ENCODE peak calls at places on chromosomes 6 and 20, in seven cellular contexts. G is T-helper 17 cell, I is heart right ventricle, P is A549, L is Panc1, J is IMR-90, T is tibial artery. C is an unnamed sample.

GRCh38 chr6:2448826-2449571 is 203.6 kb upstream of the GMDS start:
- DNase-seq in L (peak; percentile 50), G (no peak), T (no peak), P (peak; percentile 48), I (no peak), J (peak; percentile 89), C (no peak)

GRCh38 chr6:119132211-119133004 is 53.9 kb upstream of the FAM184A start:
- DNase-seq in J (no peak), P (no peak), G (no peak), I (no peak), L (no peak), T (no peak), C (no peak)

GRCh38 chr20:25285856-25286798 is 38.2 kb downstream of the PYGB start:
- DNase-seq in I (no peak), P (no peak), J (no peak), T (peak; percentile 60), L (no peak), G (no peak), C (no peak)

GRCh38 chr6:48027704-48028435 is 83.1 kb downstream of the PTCHD4 start:
- DNase-seq in L (no peak), P (no peak), G (no peak), I (no peak), J (no peak), T (no peak), C (no peak)

GRCh38 chr6:130978660-130979396 is 84.2 kb downstream of the EPB41L2 start:
- DNase-seq in T (no peak), J (no peak), L (no peak), G (no peak), I (no peak), P (no peak), C (no peak)

GRCh38 chr20:58130574-58130973 is 97.9 kb downstream of the ANKRD60 start:
- DNase-seq in G (no peak), I (no peak), J (no peak), T (peak; percentile 44), L (no peak), P (no peak), C (no peak)

GRCh38 chr6:110720066-110720465 is 95.2 kb downstream of the CDK19 start:
- DNase-seq in L (no peak), P (no peak), J (no peak), G (no peak), T (no peak), I (no peak), C (no peak)

GRCh38 chr6:144582939-144583613 is 297.9 kb downstream of the UTRN start:
- DNase-seq in J (peak; percentile 30), P (no peak), L (no peak), G (peak; percentile 7), I (peak; percentile 44), T (no peak), C (peak; percentile 75)

GRCh38 chr6:47733879-47734558 is 35.6 kb downstream of the ADGRF4 start:
- DNase-seq in T (no peak), J (peak; percentile 4), G (no peak), L (no peak), P (no peak), I (no peak), C (no peak)

GRCh38 chr20:14700641-14700965 is 363.2 kb upstream of the FLRT3 start:
- DNase-seq in G (no peak), L (no peak), I (no peak), J (no peak), T (no peak), P (no peak), C (no peak)

GRCh38 chr6:7047966-7048365 is 59.8 kb upstream of the RREB1 start:
- DNase-seq in G (no peak), I (no peak), L (no peak), T (no peak), J (peak; percentile 41), P (no peak), C (no peak)

GRCh38 chr6:139109558-139109957 is 25.3 kb upstream of the HECA start:
- DNase-seq in T (no peak), J (peak; percentile 12), L (peak; percentile 15), P (no peak), I (peak; percentile 18), G (no peak), C (peak; percentile 30)

DNA sequence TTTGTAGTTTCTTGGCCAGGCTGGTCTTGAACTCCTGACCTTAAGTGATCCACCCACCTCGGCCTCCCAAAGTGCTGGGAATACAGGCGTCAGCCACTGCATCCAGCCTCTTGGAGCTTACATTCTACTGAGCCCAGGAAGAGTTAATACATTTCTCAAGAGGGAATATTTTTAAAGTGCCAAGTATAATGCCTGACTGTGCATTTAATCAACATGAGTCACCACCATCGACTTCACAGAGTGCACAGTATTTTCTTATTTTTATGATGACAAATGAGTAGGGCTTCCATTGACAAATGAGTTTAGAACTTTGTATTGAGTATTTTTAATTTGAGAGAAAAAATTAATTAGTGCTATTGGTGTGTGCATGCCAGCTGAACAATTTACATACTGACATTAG is 72.2 kb downstream of the SASH1 start:
- DNase-seq in G (no peak), J (peak; percentile 68), L (no peak), P (no peak), T (no peak), I (no peak), C (no peak)
- H3K9me3 ChIP-seq in G (no peaks in the 10 kb centered on the region), J (no peaks in the 10 kb centered on the region), L (no peaks in the 10 kb centered on the region), P (no peaks in the 10 kb centered on the region), T (no peaks in the 10 kb centered on the region), I (no peaks in the 10 kb centered on the region), C (no peaks in the 10 kb centered on the region)

GRCh38 chr20:56018194-56018593 is 12.9 kb upstream of the CBLN4 start:
- DNase-seq in L (no peak), G (no peak), T (no peak), P (no peak), J (no peak), I (no peak), C (no peak)

GRCh38 chr20:56017560-56017959 is 12.2 kb upstream of the CBLN4 start:
- DNase-seq in L (no peak), P (no peak), I (no peak), J (no peak), T (no peak), G (no peak), C (no peak)

GRCh38 chr20:56014998-56015397 is 9.7 kb upstream of the CBLN4 start:
- DNase-seq in T (no peak), P (no peak), G (no peak), J (no peak), I (no peak), L (no peak), C (no peak)

DNA sequence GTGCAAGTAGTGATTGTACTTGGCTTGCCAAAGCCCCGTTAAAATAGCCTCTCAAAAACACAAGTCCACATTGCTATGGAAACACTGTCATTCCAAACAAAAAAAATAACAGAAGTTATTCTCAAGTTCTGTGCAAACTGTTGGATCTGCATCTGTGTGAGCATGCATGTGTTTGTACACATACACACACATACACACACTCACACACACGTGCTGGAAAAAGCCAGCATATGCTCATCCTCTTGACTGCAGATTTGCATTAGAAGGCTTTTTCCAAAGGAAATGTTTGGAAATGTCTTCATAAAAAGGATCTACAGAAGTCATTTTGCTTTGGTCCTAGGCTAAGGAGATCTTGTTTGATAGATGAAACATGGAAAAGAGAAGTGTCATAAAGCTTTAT is 13.4 kb upstream of the CBLN4 start:
- DNase-seq in G (no peak), I (no peak), J (no peak), L (no peak), P (no peak), T (no peak), C (no peak)
- H3K9me3 ChIP-seq in G (no peaks in the 10 kb centered on the region), I (no peaks in the 10 kb centered on the region), J (peaks cover 18% of the 10 kb centered on the region), L (no peaks in the 10 kb centered on the region), P (no peaks in the 10 kb centered on the region), T (no peaks in the 10 kb centered on the region), C (no peaks in the 10 kb centered on the region)

DNA sequence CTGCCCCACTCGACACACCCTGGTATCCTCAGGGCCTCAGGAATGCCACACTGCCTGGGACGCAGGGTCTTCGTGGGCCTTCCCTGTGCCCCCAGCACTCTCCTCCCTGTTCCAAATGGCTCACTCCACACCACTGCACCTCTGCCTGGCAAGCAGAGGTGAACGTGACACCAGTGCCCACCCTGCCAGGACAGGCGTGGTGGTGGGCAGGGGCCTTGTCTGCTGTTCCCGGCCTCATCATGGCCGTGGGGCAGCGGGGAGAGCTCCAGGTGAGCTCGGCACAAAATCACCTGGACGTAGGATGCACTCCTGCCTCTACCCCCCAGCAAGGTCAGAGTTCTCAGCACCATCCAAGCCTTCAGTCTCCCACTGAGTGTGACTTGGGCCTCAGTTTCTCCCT is 202.4 kb downstream of the SMOC2 start:
- DNase-seq in G (no peak), I (no peak), J (no peak), T (no peak), P (no peak), L (no peak), C (no peak)
- H3K9me3 ChIP-seq in G (no peaks in the 10 kb centered on the region), I (no peaks in the 10 kb centered on the region), J (peaks cover 53% of the 10 kb centered on the region), T (no peaks in the 10 kb centered on the region), P (no peaks in the 10 kb centered on the region), L (no peaks in the 10 kb centered on the region), C (no peaks in the 10 kb centered on the region)

GRCh38 chr6:27280064-27280539 is 32.0 kb downstream of the POM121L2 start:
- DNase-seq in L (no peak), P (no peak), I (no peak), T (no peak), G (no peak), J (peak; percentile 53), C (no peak)
- H3K9me3 ChIP-seq in L (no peaks in the 10 kb centered on the region), P (no peaks in the 10 kb centered on the region), I (no peaks in the 10 kb centered on the region), T (peaks cover 21% of the 10 kb centered on the region), G (peaks cover 25% of the 10 kb centered on the region), J (peaks cover 4% of the 10 kb centered on the region), C (peaks cover 6% of the 10 kb centered on the region)

GRCh38 chr6:147299035-147299434 is 94.8 kb downstream of the STXBP5 start:
- DNase-seq in L (no peak), J (no peak), G (no peak), T (no peak), I (no peak), P (no peak), C (no peak)
- H3K9me3 ChIP-seq in L (peaks cover 31% of the 10 kb centered on the region), J (peaks cover 16% of the 10 kb centered on the region), G (peaks cover 17% of the 10 kb centered on the region), T (peaks cover 4% of the 10 kb centered on the region), I (peaks cover 4% of the 10 kb centered on the region), P (peaks cover 31% of the 10 kb centered on the region), C (peaks cover 4% of the 10 kb centered on the region)

GRCh38 chr20:31368301-31368700 is at the start of gene DEFB118:
- DNase-seq in J (no peak), G (no peak), T (no peak), I (no peak), P (no peak), L (no peak), C (no peak)

GRCh38 chr20:31363295-31363694 is 5.1 kb upstream of the DEFB118 start:
- DNase-seq in T (no peak), L (no peak), P (no peak), J (no peak), I (no peak), G (no peak), C (no peak)
- H3K9me3 ChIP-seq in T (peaks cover 10% of the 10 kb centered on the region), L (no peaks in the 10 kb centered on the region), P (no peaks in the 10 kb centered on the region), J (peaks cover 3% of the 10 kb centered on the region), I (peaks cover 6% of the 10 kb centered on the region), G (no peaks in the 10 kb centered on the region), C (no peaks in the 10 kb centered on the region)

DNA sequence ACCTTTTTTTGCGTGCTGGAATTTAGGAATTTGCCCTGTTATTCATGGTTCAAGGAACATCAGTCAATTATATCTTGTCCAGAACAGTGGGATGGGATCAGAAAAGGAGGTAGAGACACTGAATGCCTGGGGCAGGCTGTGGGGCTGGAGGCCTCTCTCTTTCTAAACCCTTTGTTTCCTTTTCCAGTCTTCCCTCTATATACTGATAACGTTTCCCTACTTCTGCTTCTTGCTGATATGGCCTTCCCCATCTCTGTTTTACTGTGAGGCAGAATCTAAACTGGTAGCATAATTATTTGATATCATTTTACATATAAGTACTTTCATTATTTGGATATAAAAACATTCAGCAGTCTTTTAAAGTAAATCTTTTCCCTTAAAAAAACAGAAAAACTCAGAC is 67.5 kb downstream of the DNAH8 start:
- DNase-seq in J (no peak), G (no peak), T (no peak), L (no peak), P (no peak), I (no peak), C (no peak)
- H3K9me3 ChIP-seq in J (no peaks in the 10 kb centered on the region), G (no peaks in the 10 kb centered on the region), T (no peaks in the 10 kb centered on the region), L (no peaks in the 10 kb centered on the region), P (no peaks in the 10 kb centered on the region), I (no peaks in the 10 kb centered on the region), C (no peaks in the 10 kb centered on the region)